ENCODE peak calls at places on chromosomes 3 and 15, in six cellular contexts. S is endothelial cell; P is central memory CD4-positive, alpha-beta T cell; C is cardiac muscle cell; W is upper lobe of left lung; Z is aorta. I is an unnamed sample.
A peak's percentile ranks its signal among the peaks of the same experiment; 100 is the strongest.

GRCh38 chr15:59152694-59153450 is 47.9 kb downstream of the CCNB2 start:
- DNase-seq in Z (no peak), P (no peak), C (no peak), W (no peak), S (no peak), I (no peak)

GRCh38 chr3:50138266-50139230 is 16.6 kb upstream of the SEMA3F start:
- DNase-seq in C (peak; percentile 66), S (no peak), W (no peak), Z (no peak), P (no peak), I (no peak)

GRCh38 chr3:113063126-113063894 is 72.5 kb downstream of the GTPBP8 start:
- DNase-seq in W (no peak), Z (no peak), P (no peak), S (no peak), C (no peak), I (no peak)

GRCh38 chr3:13880811-13881156 is 913 bp upstream of the WNT7A start:
- DNase-seq in P (no peak), W (no peak), Z (no peak), C (no peak), S (no peak), I (no peak)

GRCh38 chr3:185758912-185759311 is 65.9 kb downstream of the IGF2BP2 start:
- DNase-seq in W (no peak), S (no peak), C (no peak), P (no peak), Z (no peak), I (no peak)

GRCh38 chr15:81298606-81299005 is 25.3 kb downstream of the STARD5 start:
- DNase-seq in C (no peak), S (no peak), Z (no peak), W (no peak), P (no peak), I (no peak)

GRCh38 chr3:28624079-28624478 is 275.5 kb upstream of the AZI2 start:
- DNase-seq in W (no peak), C (no peak), Z (no peak), S (no peak), P (no peak), I (no peak)

GRCh38 chr15:85094685-85095084 is 113.0 kb downstream of the PDE8A start:
- DNase-seq in Z (no peak), S (no peak), W (no peak), P (no peak), C (peak; percentile 22), I (no peak)

GRCh38 chr3:187963677-187964385 is 190.1 kb upstream of the LPP start:
- DNase-seq in Z (no peak), S (no peak), P (no peak), W (peak; percentile 44), C (peak; percentile 32), I (no peak)

GRCh38 chr3:176430244-176430893 is 766.9 kb downstream of the TBL1XR1 start:
- DNase-seq in P (no peak), W (no peak), S (peak; percentile 9), C (peak; percentile 71), Z (no peak), I (no peak)

GRCh38 chr3:144437989-144438388 is 466.4 kb downstream of the DIPK2A start:
- DNase-seq in C (no peak), W (no peak), S (no peak), P (no peak), Z (no peak), I (no peak)

GRCh38 chr15:41490355-41490754 is 3.3 kb upstream of the ITPKA start:
- DNase-seq in Z (no peak), C (peak; percentile 91), P (no peak), S (no peak), W (no peak), I (no peak)

GRCh38 chr3:15470261-15470660 is 42.9 kb downstream of the EAF1 start:
- DNase-seq in P (no peak), S (no peak), C (no peak), W (no peak), Z (no peak), I (no peak)

GRCh38 chr3:169591983-169592644 is 71.4 kb downstream of the MECOM start:
- DNase-seq in C (peak; percentile 73), S (no peak), W (no peak), Z (no peak), P (no peak), I (no peak)

GRCh38 chr3:151227438-151228290 is 24.6 kb upstream of the GPR171 start:
- DNase-seq in Z (peak; percentile 81), W (peak; percentile 75), C (peak; percentile 90), P (peak; percentile 72), S (peak; percentile 79), I (peak; percentile 35)

GRCh38 chr15:101351736-101352135 is 56.7 kb upstream of the SNRPA1 start:
- DNase-seq in S (no peak), C (no peak), W (no peak), Z (no peak), P (no peak), I (no peak)

GRCh38 chr3:66038384-66038725 is 363 bp downstream of the MAGI1 start:
- DNase-seq in W (peak; percentile 39), P (no peak), S (no peak), C (no peak), Z (no peak), I (no peak)

GRCh38 chr3:111412656-111413055 is 129.3 kb upstream of the CD96 start:
- DNase-seq in S (no peak), Z (no peak), C (no peak), W (no peak), P (no peak), I (no peak)

GRCh38 chr15:56719774-56720555 is 13.3 kb downstream of the ZNF280D start:
- DNase-seq in Z (no peak), W (no peak), S (no peak), C (no peak), P (no peak), I (no peak)

GRCh38 chr15:32003558-32003957 is 26.8 kb upstream of the CHRNA7 start:
- DNase-seq in W (no peak), Z (no peak), P (no peak), S (no peak), C (no peak), I (no peak)

GRCh38 chr15:80991446-80991845 is 1.8 kb upstream of the MESD start:
- DNase-seq in W (peak; percentile 46), P (no peak), S (no peak), Z (peak; percentile 74), C (peak; percentile 72), I (no peak)

GRCh38 chr3:194521514-194522260 is 34.9 kb upstream of the ATP13A3 start:
- DNase-seq in P (no peak), Z (no peak), W (no peak), S (no peak), C (peak; percentile 86), I (no peak)

GRCh38 chr3:41323860-41324259 is 124.6 kb downstream of the CTNNB1 start:
- DNase-seq in P (no peak), S (no peak), C (no peak), W (no peak), Z (no peak), I (no peak)

GRCh38 chr3:46378426-46378942 is 7.7 kb downstream of the CCR5 start:
- DNase-seq in P (peak; percentile 33), Z (peak; percentile 82), C (peak; percentile 67), W (peak; percentile 75), S (peak; percentile 73), I (no peak)

GRCh38 chr3:30455840-30456239 is 150.6 kb upstream of the TGFBR2 start:
- DNase-seq in W (no peak), P (no peak), Z (peak; percentile 67), S (no peak), C (peak; percentile 97), I (no peak)

GRCh38 chr3:112074616-112075497 is 11.3 kb upstream of the C3orf52 start:
- DNase-seq in S (no peak), C (peak; percentile 87), P (peak; percentile 65), W (peak; percentile 49), Z (no peak), I (no peak)